ENCODE peak calls at places on chromosomes 5 and 9, in ten cellular contexts. One of them, this sample, is unnamed.

GRCh38 chr5:39013938-39014337 is 60.3 kb downstream of the RICTOR start:
- DNase-seq in H1: no peak
- DNase-seq in mesendoderm: no peak
- DNase-seq in psoas muscle: no peak
- DNase-seq in A673: no peak
- DNase-seq in CD8-positive, alpha-beta T cell: no peak
- DNase-seq in left ventricle myocardium inferior: no peak
- DNase-seq in ovary: no peak
- DNase-seq in lower lobe of right lung: no peak
- DNase-seq in K562: no peak
- DNase-seq in this sample: no peak

GRCh38 chr5:88674262-88675158 is 208.5 kb downstream of the MEF2C start:
- DNase-seq in left ventricle myocardium inferior: no peak
- DNase-seq in CD8-positive, alpha-beta T cell: no peak
- DNase-seq in K562: no peak
- DNase-seq in A673: peak; percentile 93
- DNase-seq in ovary: no peak
- DNase-seq in mesendoderm: peak; percentile 85
- DNase-seq in H1: no peak
- DNase-seq in lower lobe of right lung: no peak
- DNase-seq in psoas muscle: no peak
- DNase-seq in this sample: no peak

GRCh38 chr5:179455320-179455719 is 95.0 kb upstream of the RUFY1 start:
- DNase-seq in K562: no peak
- DNase-seq in lower lobe of right lung: no peak
- DNase-seq in psoas muscle: no peak
- DNase-seq in ovary: no peak
- DNase-seq in A673: no peak
- DNase-seq in H1: no peak
- DNase-seq in left ventricle myocardium inferior: no peak
- DNase-seq in mesendoderm: no peak
- DNase-seq in CD8-positive, alpha-beta T cell: no peak
- DNase-seq in this sample: no peak

GRCh38 chr9:2718001-2718697 is 839 bp downstream of the KCNV2 start:
- DNase-seq in left ventricle myocardium inferior: no peak
- DNase-seq in mesendoderm: no peak
- DNase-seq in A673: no peak
- DNase-seq in CD8-positive, alpha-beta T cell: no peak
- DNase-seq in K562: no peak
- DNase-seq in ovary: no peak
- DNase-seq in lower lobe of right lung: no peak
- DNase-seq in H1: no peak
- DNase-seq in psoas muscle: no peak
- DNase-seq in this sample: no peak

GRCh38 chr5:88732181-88732633 is 150.8 kb downstream of the MEF2C start:
- DNase-seq in CD8-positive, alpha-beta T cell: no peak
- DNase-seq in K562: no peak
- DNase-seq in psoas muscle: peak; percentile 54
- DNase-seq in lower lobe of right lung: peak; percentile 45
- DNase-seq in A673: no peak
- DNase-seq in mesendoderm: no peak
- DNase-seq in ovary: peak; percentile 34
- DNase-seq in H1: no peak
- DNase-seq in left ventricle myocardium inferior: peak; percentile 21
- DNase-seq in this sample: no peak

GRCh38 chr5:160451281-160451680 is 29.6 kb downstream of the PTTG1 start:
- DNase-seq in lower lobe of right lung: no peak
- DNase-seq in CD8-positive, alpha-beta T cell: no peak
- DNase-seq in psoas muscle: no peak
- DNase-seq in A673: no peak
- DNase-seq in H1: no peak
- DNase-seq in mesendoderm: no peak
- DNase-seq in left ventricle myocardium inferior: no peak
- DNase-seq in ovary: no peak
- DNase-seq in K562: no peak
- DNase-seq in this sample: no peak

GRCh38 chr9:92761686-92762085 is 2.9 kb downstream of the BICD2 start:
- DNase-seq in K562: no peak
- DNase-seq in CD8-positive, alpha-beta T cell: no peak
- DNase-seq in ovary: no peak
- DNase-seq in A673: no peak
- DNase-seq in mesendoderm: no peak
- DNase-seq in left ventricle myocardium inferior: no peak
- DNase-seq in lower lobe of right lung: no peak
- DNase-seq in psoas muscle: no peak
- DNase-seq in H1: no peak
- DNase-seq in this sample: no peak

GRCh38 chr9:91948423-91949292 is 1.4 kb downstream of the ROR2 start:
- DNase-seq in lower lobe of right lung: peak; percentile 50
- DNase-seq in ovary: peak; percentile 76
- DNase-seq in A673: peak; percentile 85
- DNase-seq in H1: no peak
- DNase-seq in mesendoderm: peak; percentile 89
- DNase-seq in psoas muscle: no peak
- DNase-seq in CD8-positive, alpha-beta T cell: no peak
- DNase-seq in K562: peak; percentile 91
- DNase-seq in left ventricle myocardium inferior: peak; percentile 25
- DNase-seq in this sample: no peak

GRCh38 chr5:129904102-129904666 is at the start of gene CHSY3:
- DNase-seq in CD8-positive, alpha-beta T cell: no peak
- DNase-seq in A673: peak; percentile 77
- DNase-seq in K562: peak; percentile 11
- DNase-seq in ovary: peak; percentile 66
- DNase-seq in psoas muscle: peak; percentile 92
- DNase-seq in mesendoderm: peak; percentile 89
- DNase-seq in left ventricle myocardium inferior: peak; percentile 84
- DNase-seq in H1: peak; percentile 33
- DNase-seq in lower lobe of right lung: peak; percentile 89
- DNase-seq in this sample: no peak
- H3K36me3 ChIP-seq in CD8-positive, alpha-beta T cell: no peaks in the 10 kb centered on the region
- H3K36me3 ChIP-seq in A673: no peaks in the 10 kb centered on the region
- H3K36me3 ChIP-seq in K562: no peaks in the 10 kb centered on the region
- H3K36me3 ChIP-seq in ovary: no peaks in the 10 kb centered on the region
- H3K36me3 ChIP-seq in psoas muscle: no peaks in the 10 kb centered on the region
- H3K36me3 ChIP-seq in mesendoderm: no peaks in the 10 kb centered on the region
- H3K36me3 ChIP-seq in left ventricle myocardium inferior: no peaks in the 10 kb centered on the region
- H3K36me3 ChIP-seq in H1: no peaks in the 10 kb centered on the region
- H3K36me3 ChIP-seq in lower lobe of right lung: no peaks in the 10 kb centered on the region
- H3K36me3 ChIP-seq in this sample: no peaks in the 10 kb centered on the region

GRCh38 chr5:61286446-61287132 is 45.5 kb upstream of the ZSWIM6 start:
- DNase-seq in left ventricle myocardium inferior: no peak
- DNase-seq in ovary: no peak
- DNase-seq in lower lobe of right lung: no peak
- DNase-seq in CD8-positive, alpha-beta T cell: no peak
- DNase-seq in K562: no peak
- DNase-seq in A673: no peak
- DNase-seq in psoas muscle: no peak
- DNase-seq in mesendoderm: no peak
- DNase-seq in H1: no peak
- DNase-seq in this sample: no peak

GRCh38 chr5:61289241-61289640 is 42.8 kb upstream of the ZSWIM6 start:
- DNase-seq in A673: peak; percentile 72
- DNase-seq in CD8-positive, alpha-beta T cell: no peak
- DNase-seq in K562: no peak
- DNase-seq in mesendoderm: peak; percentile 99
- DNase-seq in psoas muscle: no peak
- DNase-seq in lower lobe of right lung: no peak
- DNase-seq in left ventricle myocardium inferior: no peak
- DNase-seq in H1: no peak
- DNase-seq in ovary: no peak
- DNase-seq in this sample: no peak

GRCh38 chr5:61292130-61292672 is 39.9 kb upstream of the ZSWIM6 start:
- DNase-seq in A673: no peak
- DNase-seq in ovary: no peak
- DNase-seq in K562: no peak
- DNase-seq in H1: no peak
- DNase-seq in lower lobe of right lung: no peak
- DNase-seq in psoas muscle: no peak
- DNase-seq in CD8-positive, alpha-beta T cell: no peak
- DNase-seq in mesendoderm: no peak
- DNase-seq in left ventricle myocardium inferior: no peak
- DNase-seq in this sample: no peak

GRCh38 chr5:61290815-61291214 is 41.2 kb upstream of the ZSWIM6 start:
- DNase-seq in A673: no peak
- DNase-seq in lower lobe of right lung: no peak
- DNase-seq in H1: no peak
- DNase-seq in ovary: no peak
- DNase-seq in psoas muscle: no peak
- DNase-seq in CD8-positive, alpha-beta T cell: no peak
- DNase-seq in mesendoderm: no peak
- DNase-seq in K562: no peak
- DNase-seq in left ventricle myocardium inferior: no peak
- DNase-seq in this sample: no peak

DNA sequence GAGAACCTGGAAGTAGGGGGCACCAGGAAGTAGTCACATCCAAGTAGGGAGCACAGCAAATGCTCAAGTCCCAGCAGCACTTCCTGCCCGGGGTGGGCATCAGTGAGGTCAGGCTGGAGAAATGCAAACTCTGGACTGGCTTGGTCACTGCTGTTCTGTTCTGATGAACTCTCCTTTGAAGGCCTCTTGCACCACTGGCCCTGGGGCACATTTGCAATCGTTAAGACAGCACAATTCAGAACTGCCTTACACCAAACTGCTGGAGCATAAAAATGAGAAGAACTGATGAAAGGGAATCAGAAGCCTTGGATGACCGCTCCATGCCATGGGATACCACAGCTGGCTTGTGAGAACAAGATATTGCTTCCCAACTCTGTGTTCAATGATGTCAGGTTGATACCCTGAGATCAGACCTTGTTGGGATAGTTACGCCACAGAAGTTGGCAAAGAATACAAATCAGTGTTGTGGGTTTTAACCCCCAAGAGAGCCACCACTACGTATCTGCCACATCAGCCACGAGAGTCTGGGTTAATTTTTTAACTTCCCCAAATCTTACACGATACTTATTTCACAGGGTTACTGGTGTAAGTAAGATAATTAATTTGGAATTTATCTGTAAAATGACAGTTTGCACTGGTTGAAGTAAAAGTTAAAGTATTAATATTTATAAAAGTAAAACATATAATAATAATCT is 42.2 kb upstream of the ZSWIM6 start:
- DNase-seq in mesendoderm: no peak
- DNase-seq in lower lobe of right lung: no peak
- DNase-seq in K562: no peak
- DNase-seq in psoas muscle: no peak
- DNase-seq in H1: no peak
- DNase-seq in CD8-positive, alpha-beta T cell: no peak
- DNase-seq in A673: no peak
- DNase-seq in left ventricle myocardium inferior: no peak
- DNase-seq in ovary: no peak
- DNase-seq in this sample: no peak
- H3K27ac ChIP-seq in mesendoderm: peak overlapping the region; percentile 42
- H3K27ac ChIP-seq in lower lobe of right lung: no peak overlapping the region
- H3K27ac ChIP-seq in K562: no peak overlapping the region
- H3K27ac ChIP-seq in psoas muscle: no peak overlapping the region
- H3K27ac ChIP-seq in H1: no peak overlapping the region
- H3K27ac ChIP-seq in CD8-positive, alpha-beta T cell: no peak overlapping the region
- H3K27ac ChIP-seq in A673: no peak overlapping the region
- H3K27ac ChIP-seq in left ventricle myocardium inferior: no peak overlapping the region
- H3K27ac ChIP-seq in ovary: no peak overlapping the region
- H3K27ac ChIP-seq in this sample: no peak overlapping the region

GRCh38 chr9:134331186-134332025 is 5.2 kb downstream of the RXRA start:
- DNase-seq in K562: no peak
- DNase-seq in CD8-positive, alpha-beta T cell: no peak
- DNase-seq in psoas muscle: peak; percentile 61
- DNase-seq in ovary: no peak
- DNase-seq in H1: no peak
- DNase-seq in left ventricle myocardium inferior: no peak
- DNase-seq in A673: no peak
- DNase-seq in lower lobe of right lung: no peak
- DNase-seq in mesendoderm: no peak
- DNase-seq in this sample: no peak

GRCh38 chr9:134330590-134330989 is 4.3 kb downstream of the RXRA start:
- DNase-seq in H1: no peak
- DNase-seq in A673: no peak
- DNase-seq in psoas muscle: peak; percentile 48
- DNase-seq in left ventricle myocardium inferior: peak; percentile 6
- DNase-seq in ovary: no peak
- DNase-seq in lower lobe of right lung: no peak
- DNase-seq in CD8-positive, alpha-beta T cell: no peak
- DNase-seq in K562: no peak
- DNase-seq in mesendoderm: no peak
- DNase-seq in this sample: no peak

GRCh38 chr9:134332841-134333233 is 6.6 kb downstream of the RXRA start:
- DNase-seq in K562: no peak
- DNase-seq in mesendoderm: no peak
- DNase-seq in psoas muscle: peak; percentile 48
- DNase-seq in ovary: no peak
- DNase-seq in left ventricle myocardium inferior: no peak
- DNase-seq in A673: no peak
- DNase-seq in H1: no peak
- DNase-seq in CD8-positive, alpha-beta T cell: no peak
- DNase-seq in lower lobe of right lung: no peak
- DNase-seq in this sample: no peak

GRCh38 chr9:134333234-134333873 is 7.1 kb downstream of the RXRA start:
- DNase-seq in left ventricle myocardium inferior: no peak
- DNase-seq in mesendoderm: no peak
- DNase-seq in CD8-positive, alpha-beta T cell: no peak
- DNase-seq in ovary: no peak
- DNase-seq in A673: no peak
- DNase-seq in lower lobe of right lung: no peak
- DNase-seq in K562: no peak
- DNase-seq in psoas muscle: peak; percentile 62
- DNase-seq in H1: no peak
- DNase-seq in this sample: no peak

DNA sequence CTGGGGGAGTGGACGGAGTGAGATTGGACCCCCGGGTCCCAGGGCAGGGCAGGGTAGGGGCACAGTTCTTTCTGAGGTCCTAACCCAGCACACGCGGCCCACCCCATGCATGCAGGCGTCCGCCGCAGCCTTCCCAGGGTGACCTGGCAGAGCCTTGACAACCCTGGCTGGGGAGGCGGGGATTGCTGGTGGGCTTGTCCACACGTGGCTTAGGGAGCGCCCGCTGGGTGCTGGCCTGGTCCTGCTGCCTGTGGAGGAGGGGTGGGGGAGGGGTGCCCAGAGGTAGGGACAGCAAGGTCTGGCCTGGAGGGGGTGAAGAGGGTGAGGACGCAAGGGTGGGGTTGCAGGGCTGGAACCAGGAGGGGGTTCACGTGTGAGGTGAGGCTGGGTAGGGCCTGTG is 6.0 kb downstream of the RXRA start:
- DNase-seq in psoas muscle: peak; percentile 59
- DNase-seq in left ventricle myocardium inferior: no peak
- DNase-seq in mesendoderm: no peak
- DNase-seq in K562: no peak
- DNase-seq in H1: no peak
- DNase-seq in ovary: no peak
- DNase-seq in A673: no peak
- DNase-seq in CD8-positive, alpha-beta T cell: no peak
- DNase-seq in lower lobe of right lung: no peak
- DNase-seq in this sample: no peak
- H3K4me1 ChIP-seq in psoas muscle: peaks cover 89% of the 10 kb centered on the region
- H3K4me1 ChIP-seq in left ventricle myocardium inferior: peaks cover 100% of the 10 kb centered on the region
- H3K4me1 ChIP-seq in mesendoderm: no peaks in the 10 kb centered on the region
- H3K4me1 ChIP-seq in K562: peaks cover 6% of the 10 kb centered on the region
- H3K4me1 ChIP-seq in H1: peaks cover 5% of the 10 kb centered on the region
- H3K4me1 ChIP-seq in ovary: peaks cover 64% of the 10 kb centered on the region
- H3K4me1 ChIP-seq in A673: peaks cover 45% of the 10 kb centered on the region
- H3K4me1 ChIP-seq in CD8-positive, alpha-beta T cell: peaks cover 6% of the 10 kb centered on the region
- H3K4me1 ChIP-seq in lower lobe of right lung: peaks cover 97% of the 10 kb centered on the region
- H3K4me1 ChIP-seq in this sample: peaks cover 3% of the 10 kb centered on the region

GRCh38 chr5:133977858-133978257 is 9.4 kb upstream of the C5orf15 start:
- DNase-seq in psoas muscle: no peak
- DNase-seq in ovary: no peak
- DNase-seq in CD8-positive, alpha-beta T cell: no peak
- DNase-seq in left ventricle myocardium inferior: no peak
- DNase-seq in A673: no peak
- DNase-seq in H1: no peak
- DNase-seq in K562: no peak
- DNase-seq in lower lobe of right lung: no peak
- DNase-seq in mesendoderm: no peak
- DNase-seq in this sample: no peak

GRCh38 chr5:133981714-133982113 is 13.3 kb upstream of the C5orf15 start:
- DNase-seq in K562: no peak
- DNase-seq in psoas muscle: no peak
- DNase-seq in mesendoderm: no peak
- DNase-seq in lower lobe of right lung: no peak
- DNase-seq in left ventricle myocardium inferior: no peak
- DNase-seq in A673: no peak
- DNase-seq in H1: no peak
- DNase-seq in CD8-positive, alpha-beta T cell: no peak
- DNase-seq in ovary: no peak
- DNase-seq in this sample: no peak

GRCh38 chr5:133980652-133981051 is 12.2 kb upstream of the C5orf15 start:
- DNase-seq in CD8-positive, alpha-beta T cell: no peak
- DNase-seq in psoas muscle: peak; percentile 71
- DNase-seq in K562: no peak
- DNase-seq in lower lobe of right lung: no peak
- DNase-seq in mesendoderm: no peak
- DNase-seq in ovary: no peak
- DNase-seq in left ventricle myocardium inferior: no peak
- DNase-seq in A673: no peak
- DNase-seq in H1: no peak
- DNase-seq in this sample: no peak

GRCh38 chr5:133977161-133977787 is 8.8 kb upstream of the C5orf15 start:
- DNase-seq in CD8-positive, alpha-beta T cell: no peak
- DNase-seq in lower lobe of right lung: no peak
- DNase-seq in mesendoderm: no peak
- DNase-seq in ovary: no peak
- DNase-seq in K562: no peak
- DNase-seq in left ventricle myocardium inferior: no peak
- DNase-seq in psoas muscle: no peak
- DNase-seq in H1: no peak
- DNase-seq in A673: no peak
- DNase-seq in this sample: no peak

GRCh38 chr5:133978943-133979342 is 10.5 kb upstream of the C5orf15 start:
- DNase-seq in H1: no peak
- DNase-seq in CD8-positive, alpha-beta T cell: no peak
- DNase-seq in psoas muscle: no peak
- DNase-seq in mesendoderm: no peak
- DNase-seq in K562: no peak
- DNase-seq in left ventricle myocardium inferior: no peak
- DNase-seq in lower lobe of right lung: no peak
- DNase-seq in A673: no peak
- DNase-seq in ovary: no peak
- DNase-seq in this sample: no peak
- H3K36me3 ChIP-seq in H1: peaks cover 50% of the 10 kb centered on the region
- H3K36me3 ChIP-seq in CD8-positive, alpha-beta T cell: peaks cover 20% of the 10 kb centered on the region
- H3K36me3 ChIP-seq in psoas muscle: peaks cover 13% of the 10 kb centered on the region
- H3K36me3 ChIP-seq in mesendoderm: peaks cover 14% of the 10 kb centered on the region
- H3K36me3 ChIP-seq in K562: peaks cover 92% of the 10 kb centered on the region
- H3K36me3 ChIP-seq in left ventricle myocardium inferior: peaks cover 72% of the 10 kb centered on the region
- H3K36me3 ChIP-seq in lower lobe of right lung: peaks cover 93% of the 10 kb centered on the region
- H3K36me3 ChIP-seq in A673: peaks cover 82% of the 10 kb centered on the region
- H3K36me3 ChIP-seq in ovary: no peaks in the 10 kb centered on the region
- H3K36me3 ChIP-seq in this sample: peaks cover 23% of the 10 kb centered on the region

This sample was measured in effector memory CD4-positive, alpha-beta T cell.